ENCODE peak calls at places on chromosomes 4 and X, in six cellular contexts. One of them, this sample, is unnamed.

GRCh38 chr4:182764137-182764536 is 153.0 kb downstream of the DCTD start:
- DNase-seq in HT1080: peak
- DNase-seq in memory B cell: no peak
- DNase-seq in aorta: no peak
- DNase-seq in GM19239: no peak
- DNase-seq in pancreas: no peak
- DNase-seq in this sample: no peak

GRCh38 chr4:35175894-35176293 is 1068.4 kb downstream of the ARAP2 start:
- DNase-seq in GM19239: no peak
- DNase-seq in memory B cell: no peak
- DNase-seq in pancreas: no peak
- DNase-seq in HT1080: no peak
- DNase-seq in aorta: no peak
- DNase-seq in this sample: no peak

GRCh38 chrX:130566028-130566683 is 164.4 kb downstream of the RBMX2 start:
- DNase-seq in memory B cell: no peak
- DNase-seq in HT1080: no peak
- DNase-seq in aorta: no peak
- DNase-seq in GM19239: no peak
- DNase-seq in pancreas: no peak
- DNase-seq in this sample: no peak

GRCh38 chrX:148441387-148441786 is 59.0 kb upstream of the AFF2 start:
- DNase-seq in aorta: no peak
- DNase-seq in GM19239: no peak
- DNase-seq in HT1080: no peak
- DNase-seq in memory B cell: no peak
- DNase-seq in pancreas: no peak
- DNase-seq in this sample: no peak

GRCh38 chr4:133152801-133153526 is 3.9 kb downstream of the PCDH10 start:
- DNase-seq in memory B cell: no peak
- DNase-seq in aorta: no peak
- DNase-seq in HT1080: no peak
- DNase-seq in pancreas: no peak
- DNase-seq in GM19239: no peak
- DNase-seq in this sample: peak

GRCh38 chr4:125225806-125226205 is 88.9 kb upstream of the FAT4 start:
- DNase-seq in aorta: no peak
- DNase-seq in GM19239: no peak
- DNase-seq in HT1080: no peak
- DNase-seq in pancreas: no peak
- DNase-seq in memory B cell: no peak
- DNase-seq in this sample: no peak

GRCh38 chr4:68476191-68476590 is 28.9 kb downstream of the TMPRSS11E start:
- DNase-seq in GM19239: no peak
- DNase-seq in HT1080: no peak
- DNase-seq in memory B cell: no peak
- DNase-seq in pancreas: no peak
- DNase-seq in aorta: no peak
- DNase-seq in this sample: no peak

GRCh38 chr4:105594094-105595010 is 41.9 kb downstream of the ARHGEF38 start:
- DNase-seq in aorta: no peak
- DNase-seq in pancreas: no peak
- DNase-seq in HT1080: no peak
- DNase-seq in GM19239: no peak
- DNase-seq in memory B cell: no peak
- DNase-seq in this sample: no peak

GRCh38 chr4:14924945-14925344 is 77.3 kb upstream of the CPEB2 start:
- DNase-seq in memory B cell: no peak
- DNase-seq in GM19239: no peak
- DNase-seq in HT1080: no peak
- DNase-seq in aorta: no peak
- DNase-seq in pancreas: no peak
- DNase-seq in this sample: no peak

GRCh38 chrX:115560978-115561604 is at the start of gene PLS3:
- DNase-seq in aorta: peak
- DNase-seq in HT1080: peak
- DNase-seq in pancreas: peak
- DNase-seq in memory B cell: no peak
- DNase-seq in GM19239: peak
- DNase-seq in this sample: peak

GRCh38 chrX:65985922-65986588 is 53.8 kb downstream of the VSIG4 start:
- DNase-seq in GM19239: peak
- DNase-seq in HT1080: peak
- DNase-seq in pancreas: no peak
- DNase-seq in memory B cell: no peak
- DNase-seq in aorta: no peak
- DNase-seq in this sample: no peak

GRCh38 chr4:9384126-9384525 is 21.2 kb downstream of the USP17L30 start:
- DNase-seq in GM19239: no peak
- DNase-seq in aorta: no peak
- DNase-seq in HT1080: no peak
- DNase-seq in pancreas: no peak
- DNase-seq in memory B cell: no peak
- DNase-seq in this sample: no peak

GRCh38 chrX:112841114-112841819 is 636 bp upstream of the AMOT start:
- DNase-seq in pancreas: peak
- DNase-seq in GM19239: peak
- DNase-seq in memory B cell: peak
- DNase-seq in aorta: peak
- DNase-seq in HT1080: peak
- DNase-seq in this sample: peak

GRCh38 chr4:2256781-2257191 is 5.1 kb downstream of the MXD4 start:
- DNase-seq in memory B cell: no peak
- DNase-seq in GM19239: no peak
- DNase-seq in pancreas: peak
- DNase-seq in HT1080: no peak
- DNase-seq in aorta: peak
- DNase-seq in this sample: peak

GRCh38 chrX:108000751-108001150 is 18.6 kb upstream of the TEX13B start:
- DNase-seq in aorta: no peak
- DNase-seq in GM19239: no peak
- DNase-seq in memory B cell: no peak
- DNase-seq in pancreas: no peak
- DNase-seq in HT1080: no peak
- DNase-seq in this sample: no peak

GRCh38 chr4:122960298-122960985 is 38.0 kb upstream of the NUDT6 start:
- DNase-seq in memory B cell: no peak
- DNase-seq in pancreas: no peak
- DNase-seq in aorta: no peak
- DNase-seq in GM19239: no peak
- DNase-seq in HT1080: no peak
- DNase-seq in this sample: no peak

GRCh38 chr4:141258558-141258957 is 37.9 kb downstream of the ZNF330 start:
- DNase-seq in pancreas: no peak
- DNase-seq in GM19239: no peak
- DNase-seq in HT1080: no peak
- DNase-seq in memory B cell: no peak
- DNase-seq in aorta: no peak
- DNase-seq in this sample: no peak

GRCh38 chrX:109679820-109680219 is 53.2 kb downstream of the ACSL4 start:
- DNase-seq in GM19239: no peak
- DNase-seq in aorta: no peak
- DNase-seq in memory B cell: no peak
- DNase-seq in pancreas: no peak
- DNase-seq in HT1080: no peak
- DNase-seq in this sample: no peak

GRCh38 chr4:143564472-143564871 is 51.0 kb downstream of the SMARCA5 start:
- DNase-seq in pancreas: no peak
- DNase-seq in GM19239: no peak
- DNase-seq in aorta: no peak
- DNase-seq in memory B cell: no peak
- DNase-seq in HT1080: no peak
- DNase-seq in this sample: no peak

GRCh38 chr4:109826719-109827118 is 1.1 kb upstream of the RRH start:
- DNase-seq in GM19239: no peak
- DNase-seq in pancreas: no peak
- DNase-seq in aorta: no peak
- DNase-seq in HT1080: no peak
- DNase-seq in memory B cell: no peak
- DNase-seq in this sample: no peak

GRCh38 chr4:169058312-169058711 is 48.3 kb upstream of the CBR4 start:
- DNase-seq in HT1080: no peak
- DNase-seq in memory B cell: no peak
- DNase-seq in pancreas: no peak
- DNase-seq in GM19239: no peak
- DNase-seq in aorta: no peak
- DNase-seq in this sample: no peak

GRCh38 chrX:142036111-142036510 is 132.4 kb downstream of the MAGEC1 start:
- DNase-seq in HT1080: peak
- DNase-seq in GM19239: no peak
- DNase-seq in aorta: no peak
- DNase-seq in memory B cell: no peak
- DNase-seq in pancreas: no peak
- DNase-seq in this sample: no peak

GRCh38 chr4:161540265-161540664 is 623.5 kb downstream of the FSTL5 start:
- DNase-seq in memory B cell: no peak
- DNase-seq in GM19239: no peak
- DNase-seq in pancreas: no peak
- DNase-seq in aorta: no peak
- DNase-seq in HT1080: no peak
- DNase-seq in this sample: no peak

GRCh38 chr4:7725951-7726350 is 213.7 kb downstream of the AFAP1 start:
- DNase-seq in pancreas: no peak
- DNase-seq in memory B cell: no peak
- DNase-seq in HT1080: peak
- DNase-seq in GM19239: no peak
- DNase-seq in aorta: no peak
- DNase-seq in this sample: no peak

GRCh38 chr4:42331040-42331439 is 66.2 kb upstream of the SHISA3 start:
- DNase-seq in HT1080: no peak
- DNase-seq in memory B cell: no peak
- DNase-seq in aorta: no peak
- DNase-seq in GM19239: no peak
- DNase-seq in pancreas: no peak
- DNase-seq in this sample: no peak

GRCh38 chr4:150232029-150232428 is 153.8 kb downstream of the DCLK2 start:
- DNase-seq in aorta: no peak
- DNase-seq in HT1080: no peak
- DNase-seq in GM19239: no peak
- DNase-seq in pancreas: no peak
- DNase-seq in memory B cell: no peak
- DNase-seq in this sample: no peak

GRCh38 chr4:155025762-155026457 is 182.5 kb upstream of the NPY2R start:
- DNase-seq in pancreas: peak
- DNase-seq in HT1080: peak
- DNase-seq in aorta: peak
- DNase-seq in memory B cell: no peak
- DNase-seq in GM19239: no peak
- DNase-seq in this sample: no peak

GRCh38 chr4:152278505-152279301 is 257.2 kb downstream of the FBXW7 start:
- DNase-seq in GM19239: peak
- DNase-seq in aorta: no peak
- DNase-seq in memory B cell: no peak
- DNase-seq in HT1080: no peak
- DNase-seq in pancreas: no peak
- DNase-seq in this sample: no peak

GRCh38 chr4:1010522-1011021 is 854 bp upstream of the FGFRL1 start:
- DNase-seq in HT1080: peak
- DNase-seq in aorta: peak
- DNase-seq in GM19239: no peak
- DNase-seq in memory B cell: peak
- DNase-seq in pancreas: peak
- DNase-seq in this sample: peak

GRCh38 chr4:89674876-89675459 is 162.0 kb downstream of the SNCA start:
- DNase-seq in memory B cell: no peak
- DNase-seq in GM19239: no peak
- DNase-seq in HT1080: no peak
- DNase-seq in pancreas: no peak
- DNase-seq in aorta: no peak
- DNase-seq in this sample: no peak

GRCh38 chr4:5866841-5867782 is 25.8 kb downstream of the CRMP1 start:
- DNase-seq in memory B cell: no peak
- DNase-seq in HT1080: no peak
- DNase-seq in pancreas: no peak
- DNase-seq in GM19239: no peak
- DNase-seq in aorta: no peak
- DNase-seq in this sample: no peak

GRCh38 chrX:9670136-9670905 is 95.3 kb downstream of the GPR143 start:
- DNase-seq in pancreas: no peak
- DNase-seq in memory B cell: no peak
- DNase-seq in HT1080: peak
- DNase-seq in aorta: no peak
- DNase-seq in GM19239: no peak
- DNase-seq in this sample: no peak

GRCh38 chr4:40349561-40350198 is 14.5 kb downstream of the CHRNA9 start:
- DNase-seq in pancreas: no peak
- DNase-seq in HT1080: peak
- DNase-seq in memory B cell: no peak
- DNase-seq in GM19239: no peak
- DNase-seq in aorta: no peak
- DNase-seq in this sample: no peak

GRCh38 chrX:71994601-71995000 is 84.0 kb downstream of the NHSL2 start:
- DNase-seq in aorta: no peak
- DNase-seq in pancreas: no peak
- DNase-seq in HT1080: peak
- DNase-seq in memory B cell: no peak
- DNase-seq in GM19239: no peak
- DNase-seq in this sample: no peak

GRCh38 chrX:119095936-119096335 is 23.1 kb downstream of the CT47C1 start:
- DNase-seq in aorta: no peak
- DNase-seq in pancreas: no peak
- DNase-seq in memory B cell: no peak
- DNase-seq in GM19239: no peak
- DNase-seq in HT1080: no peak
- DNase-seq in this sample: no peak

This sample was measured in coronary artery.